ENCODE peak calls at places on chromosome 7, in four cellular contexts. X, J, D and P are unnamed samples.

GRCh38 chr7:578386-578785 is 58.7 kb upstream of the PDGFA start:
- DNase-seq in D (no peak), J (no peak), X (no peak), P (no peak)

GRCh38 chr7:4683884-4684565 is 1.9 kb downstream of the FOXK1 start:
- DNase-seq in D (peak), X (peak), J (peak), P (no peak)

GRCh38 chr7:80060218-80060806 is 74.3 kb upstream of the GNAI1 start:
- DNase-seq in X (peak), D (no peak), J (peak), P (no peak)

GRCh38 chr7:138352570-138353461 is 107.2 kb upstream of the TRIM24 start:
- DNase-seq in X (peak), D (no peak), J (peak), P (no peak)

GRCh38 chr7:155863721-155864151 is 51.5 kb upstream of the SHH start:
- DNase-seq in J (no peak), D (no peak), X (no peak), P (no peak)

GRCh38 chr7:159030490-159031134 is 114.1 kb downstream of the VIPR2 start:
- DNase-seq in J (peak), D (peak), X (no peak), P (peak)

GRCh38 chr7:130907439-130907838 is 173.4 kb upstream of the KLF14 start:
- DNase-seq in D (no peak), X (peak), J (no peak), P (no peak)

GRCh38 chr7:131076032-131076431 is 251.6 kb upstream of the MKLN1 start:
- DNase-seq in J (no peak), D (no peak), X (peak), P (no peak)

GRCh38 chr7:158816995-158817394 is 12.3 kb downstream of the ESYT2 start:
- DNase-seq in J (peak), D (no peak), X (no peak), P (no peak)

GRCh38 chr7:70306173-70306572 is 707.9 kb downstream of the AUTS2 start:
- DNase-seq in J (no peak), D (no peak), X (no peak), P (no peak)

GRCh38 chr7:150945171-150945852 is 32.8 kb downstream of the KCNH2 start:
- DNase-seq in D (peak), X (no peak), J (peak), P (no peak)

GRCh38 chr7:142478479-142479220 is 220.8 kb upstream of the PRSS58 start:
- DNase-seq in J (peak), X (peak), D (no peak), P (no peak)

GRCh38 chr7:33287738-33288137 is 158.4 kb downstream of the BBS9 start:
- DNase-seq in J (no peak), X (no peak), D (no peak), P (no peak)

GRCh38 chr7:131859162-131859821 is 302.9 kb upstream of the PODXL start:
- DNase-seq in J (peak), X (peak), D (peak), P (no peak)

GRCh38 chr7:26193432-26194206 is 6.9 kb downstream of the HNRNPA2B1 start:
- DNase-seq in D (no peak), X (no peak), J (no peak), P (no peak)

GRCh38 chr7:133853706-133854276 is 273.3 kb upstream of the LRGUK start:
- DNase-seq in J (peak), X (peak), D (no peak), P (no peak)

GRCh38 chr7:127782075-127782474 is 130.1 kb downstream of the SND1 start:
- DNase-seq in D (no peak), J (no peak), X (no peak), P (no peak)

GRCh38 chr7:100119701-100120517 is 475 bp downstream of the CNPY4 start:
- DNase-seq in D (peak), X (peak), J (peak), P (peak)

GRCh38 chr7:155685070-155685790 is 40.8 kb downstream of the RBM33 start:
- DNase-seq in X (peak), D (no peak), J (no peak), P (no peak)

GRCh38 chr7:27143022-27143949 is at the start of gene HOXA5:
- DNase-seq in X (peak), D (peak), J (peak), P (no peak)

GRCh38 chr7:85030893-85031292 is 156.0 kb downstream of the SEMA3D start:
- DNase-seq in J (peak), X (peak), D (no peak), P (no peak)

GRCh38 chr7:1458676-1459511 is at the start of gene MICALL2:
- DNase-seq in X (peak), J (peak), D (peak), P (no peak)